ENCODE peak calls at places on chromosome 11, in eight cellular contexts. B is spleen, L is transverse colon, I is stomach, S is endothelial cell of umbilical vein, O is GM12891, C is vagina, R is esophagus muscularis mucosa. X is an unnamed sample.

GRCh38 chr11:115919341-115920086 is 415.3 kb upstream of the CADM1 start:
- DNase-seq in B (no peak), L (no peak), I (no peak), S (no peak), O (no peak), C (no peak), R (no peak), X (no peak)

GRCh38 chr11:8913961-8914660 is 3.1 kb downstream of the AKIP1 start:
- DNase-seq in B (no peak), L (peak), I (no peak), S (peak), O (no peak), C (peak), R (no peak), X (peak)

GRCh38 chr11:92658733-92659132 is 310.7 kb upstream of the MTNR1B start:
- DNase-seq in B (no peak), L (no peak), I (no peak), S (no peak), O (no peak), C (no peak), R (no peak), X (no peak)

GRCh38 chr11:44709966-44710365 is 16.8 kb upstream of the TSPAN18 start:
- DNase-seq in B (peak), L (no peak), I (no peak), S (peak), O (no peak), C (no peak), R (no peak), X (no peak)

GRCh38 chr11:38791346-38791961 is 2193.4 kb upstream of the RAG2 start:
- DNase-seq in B (no peak), L (no peak), I (no peak), S (peak), O (peak), C (no peak), R (no peak), X (no peak)

GRCh38 chr11:9771126-9771624 is 107.3 kb downstream of the SWAP70 start:
- DNase-seq in B (no peak), L (no peak), I (no peak), S (no peak), O (no peak), C (no peak), R (no peak), X (no peak)

GRCh38 chr11:2931771-2932738 is 2.8 kb upstream of the PHLDA2 start:
- DNase-seq in B (peak), L (no peak), I (no peak), S (no peak), O (no peak), C (no peak), R (no peak), X (no peak)

GRCh38 chr11:76280151-76280881 is 74.0 kb upstream of the WNT11 start:
- DNase-seq in B (no peak), L (no peak), I (no peak), S (no peak), O (no peak), C (no peak), R (no peak), X (no peak)

GRCh38 chr11:63893355-63893754 is 23.6 kb downstream of the RCOR2 start:
- DNase-seq in B (no peak), L (no peak), I (no peak), S (no peak), O (no peak), C (no peak), R (no peak), X (no peak)

GRCh38 chr11:86483591-86484163 is 109.0 kb downstream of the CCDC81 start:
- DNase-seq in B (no peak), L (no peak), I (no peak), S (no peak), O (no peak), C (no peak), R (no peak), X (no peak)

GRCh38 chr11:72305077-72305476 is 61.1 kb upstream of the PHOX2A start:
- DNase-seq in B (no peak), L (no peak), I (no peak), S (no peak), O (no peak), C (no peak), R (no peak), X (no peak)

GRCh38 chr11:57792060-57792541 is 30.5 kb downstream of the CTNND1 start:
- DNase-seq in B (peak), L (peak), I (peak), S (peak), O (peak), C (no peak), R (peak), X (peak)
- TF ChIP-seq POLR2AphosphoS5 in B (peak), L (peak), I (no peak), S (no peak), O (no peak), C (no peak), R (no peak), X (peak)

DNA sequence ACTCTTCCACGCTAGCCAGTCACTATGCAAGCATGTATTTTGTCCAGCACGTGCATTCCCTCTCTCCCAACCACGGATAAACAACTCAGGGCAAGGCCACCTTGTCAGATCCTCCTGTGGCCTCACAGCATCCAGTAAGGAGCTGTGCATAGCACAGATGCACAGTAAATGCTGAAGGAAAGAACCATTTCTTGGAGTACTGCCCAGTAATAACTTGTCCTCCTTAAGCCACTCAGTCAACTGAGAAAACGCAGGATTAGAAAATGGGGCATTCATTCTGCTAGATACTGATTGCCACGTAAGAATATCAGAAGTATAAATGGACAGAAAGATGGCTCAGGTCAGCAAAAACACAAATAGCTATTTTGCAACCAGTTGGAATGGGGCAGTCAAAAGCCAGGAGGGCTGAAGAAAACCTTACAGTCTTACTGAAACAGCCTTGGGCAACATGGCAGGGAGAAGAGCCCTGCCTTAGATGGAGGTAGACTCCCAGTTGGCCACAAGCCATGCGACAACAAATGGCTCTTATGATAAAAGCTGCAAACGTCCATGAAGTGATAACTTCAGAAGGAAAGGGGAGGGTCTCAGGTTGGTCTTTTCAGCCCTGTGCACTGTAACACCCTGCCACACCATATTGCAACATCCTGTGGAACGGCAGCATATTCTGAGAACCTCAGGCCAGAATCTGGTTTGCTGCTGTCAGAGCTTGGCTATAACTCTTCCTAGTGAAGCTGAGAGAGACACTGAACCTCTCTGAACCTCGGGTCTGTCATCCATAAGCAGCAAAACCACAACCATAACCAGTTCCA is 23.0 kb downstream of the PC start:
- DNase-seq in B (no peak), L (no peak), I (no peak), S (no peak), O (no peak), C (no peak), R (no peak), X (no peak)
- TF ChIP-seq POLR2A in B (no peak), L (no peak), I (no peak), S (no peak), O (no peak), C (no peak), R (no peak), X (no peak)

GRCh38 chr11:62452261-62452660 is 33.4 kb downstream of the SCGB1A1 start:
- DNase-seq in B (no peak), L (no peak), I (no peak), S (no peak), O (no peak), C (no peak), R (no peak), X (no peak)

GRCh38 chr11:62451243-62451626 is 32.4 kb downstream of the SCGB1A1 start:
- DNase-seq in B (no peak), L (no peak), I (no peak), S (no peak), O (no peak), C (no peak), R (no peak), X (no peak)

GRCh38 chr11:62450543-62451242 is 31.9 kb downstream of the SCGB1A1 start:
- DNase-seq in B (no peak), L (no peak), I (no peak), S (no peak), O (no peak), C (no peak), R (no peak), X (no peak)

GRCh38 chr11:62446091-62446490 is 27.3 kb downstream of the SCGB1A1 start:
- DNase-seq in B (no peak), L (peak), I (no peak), S (no peak), O (no peak), C (no peak), R (no peak), X (no peak)

DNA sequence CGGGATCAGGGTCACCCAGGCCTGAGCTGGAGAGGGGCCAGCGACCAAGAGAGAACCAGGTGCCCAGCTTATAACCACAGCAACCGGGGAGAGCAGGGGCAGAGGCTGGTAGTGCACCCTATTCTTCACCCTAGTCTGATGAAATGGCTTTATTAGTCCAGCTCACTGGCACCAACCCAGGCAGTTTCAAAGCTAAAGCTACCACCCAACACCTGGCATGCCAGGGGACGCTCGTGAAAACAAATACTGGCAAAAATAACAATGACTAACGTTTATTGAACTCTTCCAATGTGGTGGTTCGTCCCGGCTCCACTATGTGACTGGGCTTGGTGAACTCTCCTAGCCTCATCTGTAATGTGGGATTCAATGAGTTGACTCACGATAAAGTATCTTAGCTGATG is 30.6 kb downstream of the SCGB1A1 start:
- DNase-seq in B (no peak), L (peak), I (peak), S (no peak), O (no peak), C (no peak), R (no peak), X (no peak)
- TF ChIP-seq POLR2AphosphoS5 in B (no peak), L (no peak), I (no peak), S (no peak), O (no peak), C (no peak), R (no peak), X (no peak)

GRCh38 chr11:66268210-66268952 is at the start of gene RAB1B:
- DNase-seq in B (peak), L (peak), I (peak), S (peak), O (peak), C (peak), R (peak), X (peak)
- TF ChIP-seq POLR2A in B (no peak), L (peak), I (no peak), S (peak), O (peak), C (no peak), R (peak), X (peak)

DNA sequence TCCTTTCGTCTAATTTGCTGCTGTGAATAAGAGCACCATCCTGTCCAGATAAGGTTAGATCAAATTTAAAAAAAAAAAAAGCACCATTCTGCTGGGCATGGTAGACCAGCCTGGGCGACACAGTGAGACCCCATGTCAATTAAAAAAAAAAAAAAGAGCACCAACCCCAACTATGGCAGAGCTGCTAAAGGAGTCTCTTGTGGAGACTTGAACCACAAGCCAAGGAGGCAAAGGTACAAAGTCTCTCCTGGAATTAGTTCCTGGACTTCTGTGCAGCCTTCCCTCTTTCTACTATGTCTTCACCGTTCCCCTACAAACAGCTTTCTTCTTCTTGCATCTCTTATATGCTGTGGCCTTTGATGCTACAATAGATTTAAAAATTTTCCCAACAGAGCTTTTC is 1.3 kb downstream of the PIK3C2A start:
- DNase-seq in B (no peak), L (no peak), I (no peak), S (peak), O (no peak), C (no peak), R (no peak), X (no peak)
- TF ChIP-seq POLR2AphosphoS5 in B (no peak), L (no peak), I (no peak), S (no peak), O (no peak), C (no peak), R (no peak), X (no peak)

DNA sequence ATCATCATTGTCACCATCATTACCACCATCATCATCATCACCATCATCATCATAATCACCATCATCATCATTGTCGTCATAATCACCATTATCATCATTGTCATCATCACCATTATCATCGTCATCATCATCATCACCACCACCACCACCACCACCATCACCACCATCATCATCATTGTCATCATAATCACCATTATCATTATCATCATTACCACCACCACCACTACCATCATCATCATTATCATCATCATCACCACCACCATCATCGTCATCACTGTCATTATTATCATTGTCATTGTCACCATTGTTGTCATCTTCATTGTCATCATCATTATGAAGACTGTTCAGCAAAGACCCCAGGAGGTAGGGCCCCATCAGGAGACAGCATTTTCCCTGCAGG is 33.3 kb downstream of the SMIM38 start:
- DNase-seq in B (no peak), L (no peak), I (no peak), S (no peak), O (no peak), C (no peak), R (no peak), X (no peak)
- TF ChIP-seq POLR2A in B (no peak), L (no peak), I (no peak), S (no peak), O (no peak), C (no peak), R (no peak), X (no peak)

GRCh38 chr11:84566681-84567080 is 1060.5 kb downstream of the DLG2 start:
- DNase-seq in B (no peak), L (no peak), I (no peak), S (no peak), O (no peak), C (no peak), R (no peak), X (no peak)

GRCh38 chr11:84563356-84563755 is 1063.8 kb downstream of the DLG2 start:
- DNase-seq in B (no peak), L (no peak), I (no peak), S (no peak), O (no peak), C (no peak), R (no peak), X (no peak)

GRCh38 chr11:84564867-84565184 is 1062.3 kb downstream of the DLG2 start:
- DNase-seq in B (no peak), L (no peak), I (no peak), S (no peak), O (no peak), C (no peak), R (no peak), X (no peak)

DNA sequence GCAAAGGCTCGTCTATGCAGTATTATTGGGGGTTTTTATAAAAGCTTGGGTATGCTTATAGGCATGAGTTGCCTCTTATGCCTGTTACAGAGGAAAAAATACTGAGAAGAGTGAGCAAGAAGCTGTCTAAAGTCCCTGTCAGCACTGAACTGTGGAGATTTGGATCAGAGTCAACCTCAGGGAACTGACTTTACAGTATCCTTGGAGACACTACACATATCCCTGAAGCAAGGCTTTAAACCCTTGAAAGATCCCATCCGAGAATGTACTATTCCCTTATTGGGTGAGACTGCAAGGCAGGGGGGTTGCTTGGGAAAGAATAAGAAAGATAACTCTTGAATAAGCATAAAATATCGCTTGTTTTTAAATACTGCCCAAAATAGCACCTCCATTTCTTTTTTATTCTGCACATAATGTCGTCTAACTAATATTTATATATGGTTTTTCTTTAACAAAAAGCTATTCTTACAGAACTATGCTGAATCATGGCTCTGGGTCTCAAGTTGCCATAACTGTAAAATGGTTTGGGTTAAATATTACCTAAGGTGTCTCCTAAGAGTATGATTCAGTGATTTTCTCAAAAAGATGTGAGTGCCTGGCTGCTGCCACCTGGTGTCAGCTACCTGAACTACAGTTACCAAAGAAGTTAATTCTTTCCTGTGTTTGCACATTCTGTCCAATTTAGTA is 1062.8 kb downstream of the DLG2 start:
- DNase-seq in B (no peak), L (peak), I (peak), S (peak), O (no peak), C (no peak), R (no peak), X (no peak)
- TF ChIP-seq POLR2AphosphoS5 in B (no peak), L (no peak), I (no peak), S (no peak), O (no peak), C (no peak), R (no peak), X (no peak)

GRCh38 chr11:537622-538430 is 499 bp downstream of the LRRC56 start:
- DNase-seq in B (no peak), L (no peak), I (no peak), S (no peak), O (no peak), C (no peak), R (no peak), X (no peak)

GRCh38 chr11:536841-537621 is at the start of gene LRRC56:
- DNase-seq in B (peak), L (peak), I (peak), S (peak), O (peak), C (no peak), R (no peak), X (peak)

GRCh38 chr11:534197-534591 is 1.2 kb downstream of the HRAS start:
- DNase-seq in B (no peak), L (no peak), I (no peak), S (no peak), O (no peak), C (no peak), R (no peak), X (no peak)

GRCh38 chr11:534592-535518 is 521 bp downstream of the HRAS start:
- DNase-seq in B (peak), L (no peak), I (peak), S (peak), O (no peak), C (no peak), R (no peak), X (no peak)

GRCh38 chr11:535519-536454 is at the start of gene HRAS:
- DNase-seq in B (peak), L (peak), I (peak), S (peak), O (peak), C (no peak), R (peak), X (peak)
- TF ChIP-seq POLR2A in B (no peak), L (peak), I (no peak), S (peak), O (no peak), C (no peak), R (no peak), X (peak)

GRCh38 chr11:111066861-111067260 is 178.7 kb upstream of the POU2AF2 start:
- DNase-seq in B (no peak), L (no peak), I (no peak), S (no peak), O (no peak), C (no peak), R (no peak), X (no peak)
- TF ChIP-seq POLR2AphosphoS5 in B (no peak), L (no peak), I (no peak), S (no peak), O (no peak), C (no peak), R (no peak), X (no peak)

GRCh38 chr11:66725646-66726045 is 3.4 kb downstream of the SPTBN2 start:
- DNase-seq in B (no peak), L (no peak), I (no peak), S (no peak), O (no peak), C (no peak), R (no peak), X (no peak)

GRCh38 chr11:66727883-66728759 is 895 bp downstream of the SPTBN2 start:
- DNase-seq in B (no peak), L (peak), I (no peak), S (no peak), O (no peak), C (no peak), R (no peak), X (no peak)

GRCh38 chr11:66728760-66729385 is at the start of gene SPTBN2:
- DNase-seq in B (no peak), L (peak), I (no peak), S (no peak), O (no peak), C (no peak), R (no peak), X (no peak)

GRCh38 chr11:66729447-66729846 is 431 bp upstream of the SPTBN2 start:
- DNase-seq in B (no peak), L (no peak), I (no peak), S (no peak), O (no peak), C (no peak), R (no peak), X (no peak)

DNA sequence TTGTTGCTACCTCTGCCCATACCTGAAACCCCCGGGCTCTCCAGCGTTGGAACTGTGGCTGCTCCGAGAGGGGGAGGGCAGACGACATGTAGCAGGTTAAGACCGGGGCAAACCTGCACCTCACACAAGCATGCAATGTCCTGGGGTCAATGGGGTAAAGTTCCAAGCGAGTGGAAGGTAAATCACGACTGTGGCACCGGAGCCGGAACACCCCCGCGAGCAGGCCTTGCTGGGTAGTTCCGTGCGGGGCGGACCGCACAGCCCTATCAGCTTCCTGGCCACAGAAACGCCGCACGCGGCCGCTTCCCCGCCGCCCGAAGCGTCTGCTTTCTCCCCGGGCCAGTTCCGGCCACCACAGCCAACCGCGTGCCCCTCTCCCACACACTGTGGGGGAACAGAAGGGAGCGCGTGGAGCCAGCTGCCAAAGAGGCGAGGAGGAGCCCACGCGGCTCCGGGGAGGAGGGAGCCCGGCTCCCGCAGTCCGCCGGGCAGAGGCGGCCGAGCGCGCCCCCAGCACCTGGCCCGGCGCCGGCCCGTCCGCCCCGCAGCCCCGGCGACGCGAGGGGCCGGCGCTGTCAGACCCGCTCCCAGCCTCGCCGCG is 1.6 kb downstream of the SPTBN2 start:
- DNase-seq in B (no peak), L (peak), I (peak), S (peak), O (peak), C (no peak), R (no peak), X (no peak)
- TF ChIP-seq POLR2A in B (no peak), L (no peak), I (no peak), S (no peak), O (no peak), C (no peak), R (no peak), X (no peak)